ENCODE peak calls at places on chromosome 9, in six cellular contexts. Q is brain microvascular endothelial cell, N is psoas muscle, U is PC-3, G is thyroid gland, S is cardiac fibroblast. V is an unnamed sample.

GRCh38 chr9:68702493-68702892 is 2.5 kb upstream of the PIP5K1B start:
- DNase-seq in G (no peak), Q (no peak), S (peak; percentile 2), N (no peak), U (no peak), V (no peak)

GRCh38 chr9:38359689-38360385 is 32.7 kb upstream of the ALDH1B1 start:
- DNase-seq in G (no peak), U (no peak), N (no peak), Q (peak; percentile 18), S (peak; percentile 62), V (peak; percentile 29)

GRCh38 chr9:116471943-116472506 is 215.1 kb upstream of the TRIM32 start:
- DNase-seq in U (no peak), Q (no peak), S (no peak), G (no peak), N (no peak), V (no peak)

GRCh38 chr9:105647595-105648349 is 14.5 kb upstream of the TAL2 start:
- DNase-seq in S (no peak), G (no peak), U (no peak), Q (peak; percentile 27), N (no peak), V (no peak)

GRCh38 chr9:2087500-2088313 is 72.6 kb downstream of the SMARCA2 start:
- DNase-seq in G (no peak), S (peak; percentile 70), N (no peak), Q (peak; percentile 43), U (peak; percentile 53), V (no peak)

GRCh38 chr9:100714372-100715099 is 136.7 kb downstream of the CAVIN4 start:
- DNase-seq in Q (peak; percentile 51), G (peak; percentile 14), U (peak; percentile 66), S (peak; percentile 74), N (no peak), V (no peak)

GRCh38 chr9:118336952-118337349 is 632.7 kb downstream of the TLR4 start:
- DNase-seq in S (no peak), Q (no peak), U (no peak), G (no peak), N (no peak), V (no peak)

GRCh38 chr9:93967020-93967803 is 12.1 kb upstream of the BARX1 start:
- DNase-seq in Q (no peak), S (no peak), G (no peak), N (no peak), U (no peak), V (peak; percentile 50)

GRCh38 chr9:75979362-75979761 is 88.9 kb downstream of the PCSK5 start:
- DNase-seq in S (peak; percentile 45), U (no peak), N (no peak), G (no peak), Q (peak; percentile 12), V (no peak)

GRCh38 chr9:115202960-115203751 is 85.2 kb upstream of the TNC start:
- DNase-seq in U (no peak), N (no peak), Q (peak; percentile 35), G (no peak), S (peak; percentile 80), V (no peak)

GRCh38 chr9:16505159-16505558 is 365.3 kb downstream of the BNC2 start:
- DNase-seq in N (no peak), S (peak; percentile 61), G (no peak), Q (peak; percentile 82), U (peak; percentile 53), V (no peak)

GRCh38 chr9:117232991-117233390 is 181.9 kb downstream of the ASTN2 start:
- DNase-seq in N (no peak), Q (no peak), G (no peak), U (no peak), S (no peak), V (no peak)

GRCh38 chr9:89433826-89434225 is 64.1 kb downstream of the SEMA4D start:
- DNase-seq in N (no peak), G (no peak), U (no peak), S (no peak), Q (peak; percentile 57), V (no peak)

GRCh38 chr9:95750725-95751644 is 124.5 kb upstream of the ERCC6L2 start:
- DNase-seq in Q (no peak), G (no peak), S (no peak), U (no peak), N (no peak), V (no peak)

GRCh38 chr9:82606761-82607382 is 456.1 kb downstream of the RASEF start:
- DNase-seq in G (peak; percentile 20), S (peak; percentile 83), Q (peak; percentile 74), U (peak; percentile 77), N (no peak), V (no peak)

GRCh38 chr9:304519-305185 is 90.0 kb downstream of the DOCK8 start:
- DNase-seq in N (no peak), S (no peak), U (peak; percentile 70), G (peak; percentile 5), Q (peak; percentile 11), V (no peak)

GRCh38 chr9:109966643-109967368 is 186.8 kb downstream of the PALM2AKAP2 start:
- DNase-seq in U (no peak), S (no peak), G (peak; percentile 63), N (no peak), Q (no peak), V (no peak)

GRCh38 chr9:93830224-93830596 is 124.9 kb downstream of the BARX1 start:
- DNase-seq in N (peak; percentile 42), S (no peak), U (no peak), Q (no peak), G (no peak), V (peak; percentile 65)

GRCh38 chr9:18261143-18261542 is 212.8 kb upstream of the ADAMTSL1 start:
- DNase-seq in N (no peak), Q (no peak), S (no peak), G (no peak), U (no peak), V (no peak)

GRCh38 chr9:79184821-79185220 is 386.9 kb upstream of the TLE4 start:
- DNase-seq in U (no peak), G (no peak), N (no peak), Q (no peak), S (no peak), V (no peak)

GRCh38 chr9:13014484-13014883 is 239.7 kb downstream of the LURAP1L start:
- DNase-seq in N (no peak), G (no peak), Q (no peak), U (no peak), S (peak; percentile 32), V (no peak)

GRCh38 chr9:19634881-19635280 is 154.0 kb downstream of the SLC24A2 start:
- DNase-seq in Q (no peak), N (no peak), G (no peak), S (no peak), U (no peak), V (no peak)

DNA sequence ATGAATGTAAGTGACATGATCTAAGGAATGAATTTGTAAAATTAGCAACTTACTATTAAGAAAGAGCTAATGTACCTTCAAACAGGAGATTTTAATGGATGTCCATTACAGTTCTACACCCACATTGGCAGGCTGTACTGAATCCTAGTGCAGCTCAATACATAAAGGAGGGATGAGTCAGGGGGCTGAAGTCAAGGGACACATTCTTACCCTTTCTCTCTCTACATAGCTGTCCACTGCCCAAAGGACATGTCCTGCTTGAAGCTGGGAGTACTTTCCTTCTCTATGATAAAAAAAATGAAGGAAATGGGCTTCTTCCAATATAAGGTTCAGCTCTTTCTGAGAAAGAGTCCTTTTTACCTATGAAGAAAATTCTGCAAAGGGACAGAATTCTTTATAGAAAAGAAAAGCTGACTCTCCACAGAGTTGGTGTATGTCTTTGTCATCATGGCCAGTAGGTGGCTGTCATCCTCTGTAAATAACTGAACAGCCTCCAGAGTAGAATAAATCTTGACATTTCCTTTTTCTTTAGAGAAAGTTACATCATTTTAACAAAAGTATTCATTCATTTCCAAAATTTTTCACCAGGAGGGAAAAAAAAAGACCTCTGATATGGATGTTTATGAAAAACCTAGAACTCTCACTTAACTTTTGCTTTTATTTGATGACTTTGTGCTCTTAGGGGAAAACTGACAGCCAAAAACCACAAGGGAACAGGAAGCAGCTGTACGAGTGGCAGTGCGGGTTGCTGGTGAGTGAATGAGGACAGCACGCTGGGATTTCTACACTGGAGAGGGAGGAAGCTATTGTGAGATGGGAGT is 13.1 kb upstream of the IFNA14 start:
- DNase-seq in U (peak; percentile 44), N (peak; percentile 59), Q (peak; percentile 9), G (peak; percentile 26), S (peak; percentile 51), V (no peak)
- TF ChIP-seq CTCF in U (peak; percentile 77), N (peak; percentile 37), Q (peak; percentile 59), G (no peak), S (peak; percentile 43), V (no peak)

GRCh38 chr9:27528886-27529315 is 713 bp downstream of the MOB3B start:
- DNase-seq in G (peak; percentile 55), Q (no peak), N (peak; percentile 76), U (no peak), S (peak; percentile 17), V (peak; percentile 83)
- TF ChIP-seq CTCF in G (no peak), Q (no peak), N (no peak), U (no peak), S (no peak), V (no peak)

GRCh38 chr9:31251386-31251785 is 1133.1 kb upstream of the ACO1 start:
- DNase-seq in G (no peak), N (no peak), U (no peak), S (no peak), Q (no peak), V (no peak)
- TF ChIP-seq CTCF in G (no peak), N (no peak), U (no peak), S (no peak), Q (no peak), V (no peak)

DNA sequence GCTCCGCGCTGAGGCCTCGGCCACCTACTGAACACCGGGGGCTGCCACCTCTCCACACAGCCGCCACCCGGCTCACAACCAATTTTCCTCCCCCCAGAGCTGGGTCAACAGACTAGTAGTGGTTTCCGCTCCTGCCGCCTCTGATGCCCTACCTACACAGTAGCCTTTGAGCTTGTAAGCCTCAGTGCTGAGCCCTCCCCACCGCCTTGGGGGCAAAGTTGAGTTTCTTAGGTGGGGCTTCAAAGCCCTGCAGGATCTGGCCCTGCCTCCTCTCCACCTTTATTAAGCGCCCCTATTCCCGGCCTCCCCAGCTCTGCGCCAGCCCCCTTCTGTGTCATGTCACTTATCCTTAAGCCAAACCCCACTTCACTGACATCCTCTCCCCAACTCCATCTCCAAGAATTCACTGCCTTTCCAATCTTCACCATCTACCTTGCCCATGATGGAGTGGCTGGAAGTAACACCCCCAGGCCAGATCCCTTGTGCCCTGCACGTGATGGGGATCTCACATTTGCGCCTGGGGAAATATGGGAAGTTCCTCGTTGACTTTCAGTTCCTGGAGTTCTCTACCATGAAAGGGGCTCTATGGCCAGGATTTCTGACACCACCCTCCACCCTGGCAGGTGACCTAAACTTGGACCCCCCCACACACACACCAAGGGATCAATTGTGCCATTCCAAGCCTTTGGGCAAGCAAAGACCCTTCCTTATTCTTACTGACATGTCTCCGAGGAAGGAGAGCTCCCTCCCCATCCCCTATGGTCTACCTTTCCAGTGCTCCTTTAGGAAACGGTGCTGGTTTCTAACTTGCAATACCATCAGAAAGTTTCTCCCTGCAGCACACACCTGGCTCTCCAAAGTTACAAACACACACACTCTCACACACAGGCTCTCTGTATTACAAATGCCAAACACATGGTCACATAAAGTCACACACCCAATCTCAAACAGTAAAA is 2.7 kb upstream of the CNTFR start:
- DNase-seq in U (no peak), N (no peak), G (no peak), Q (no peak), S (no peak), V (no peak)
- TF ChIP-seq CTCF in U (no peak), N (no peak), G (no peak), Q (no peak), S (no peak), V (no peak)

DNA sequence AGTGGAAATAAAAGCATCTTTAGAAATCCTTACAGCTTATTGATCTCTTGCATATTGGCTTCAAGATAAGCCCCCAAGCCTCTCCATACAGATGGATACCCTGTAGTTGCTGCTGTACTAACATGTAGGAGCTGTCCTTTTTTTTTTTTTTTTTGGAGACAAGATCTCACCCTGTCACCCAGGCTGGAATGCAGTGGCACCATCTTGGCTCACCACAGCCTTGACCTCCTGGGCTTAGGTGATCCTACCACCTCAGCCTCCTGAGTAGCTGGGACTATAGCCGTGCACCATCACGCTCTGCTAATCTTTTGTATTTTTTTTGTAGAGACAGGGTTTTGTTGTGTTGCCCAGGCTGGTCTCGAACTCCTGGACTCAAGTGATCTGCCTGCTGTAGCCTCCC is 35.4 kb downstream of the SNX30 start:
- DNase-seq in S (no peak), N (no peak), Q (no peak), G (no peak), U (no peak), V (no peak)
- TF ChIP-seq CTCF in S (no peak), N (no peak), Q (no peak), G (no peak), U (no peak), V (no peak)